ENCODE peak calls at places on chromosomes 5 and 9, in nine cellular contexts. A is stimulated activated naive CD8-positive, alpha-beta T cell treated with anti-CD3 and anti-CD28 coated beads, Interleukin-15, Interleukin-2, amounts not matched to agents 100 U/mL and 50 U/mL, for 24 hours; Q is IMR-90; T is iris pigment epithelial cell; V is naive thymus-derived CD8-positive, alpha-beta T cell; L is PC-3; E is NCI-H1092; W is cardiac fibroblast; G is endothelial cell. U is an unnamed sample.
A peak's percentile ranks its signal among the peaks of the same experiment; 100 is the strongest.

GRCh38 chr9:12777149-12778010 is 2.6 kb downstream of the LURAP1L start:
- DNase-seq in A (no peak), Q (no peak), T (no peak), V (no peak), L (peak; percentile 16), E (no peak), W (peak; percentile 44), G (no peak), U (no peak)

GRCh38 chr5:172758836-172759149 is 12.2 kb downstream of the DUSP1 start:
- DNase-seq in A (no peak), Q (no peak), T (no peak), V (no peak), L (no peak), E (no peak), W (no peak), G (no peak), U (no peak)

GRCh38 chr9:99075246-99075912 is 29.5 kb upstream of the TGFBR1 start:
- DNase-seq in A (no peak), Q (peak; percentile 60), T (peak; percentile 46), V (no peak), L (peak; percentile 63), E (no peak), W (peak; percentile 69), G (no peak), U (no peak)

GRCh38 chr5:44665101-44665701 is 143.5 kb upstream of the MRPS30 start:
- DNase-seq in A (no peak), Q (no peak), T (peak; percentile 11), V (no peak), L (peak; percentile 63), E (no peak), W (no peak), G (no peak), U (no peak)

GRCh38 chr5:176901260-176902101 is 2.3 kb upstream of the HK3 start:
- DNase-seq in A (no peak), Q (peak; percentile 15), T (no peak), V (no peak), L (no peak), E (no peak), W (peak; percentile 8), G (no peak), U (no peak)

GRCh38 chr9:97528529-97529230 is 27.2 kb downstream of the TMOD1 start:
- DNase-seq in A (no peak), Q (no peak), T (no peak), V (no peak), L (peak; percentile 9), E (no peak), W (no peak), G (no peak), U (no peak)

GRCh38 chr5:145918397-145918796 is 18.0 kb upstream of the SH3RF2 start:
- DNase-seq in A (no peak), Q (no peak), T (no peak), V (no peak), L (no peak), E (no peak), W (no peak), G (no peak), U (no peak)

GRCh38 chr9:98958271-98958989 is 14.7 kb downstream of the COL15A1 start:
- DNase-seq in A (no peak), Q (peak; percentile 98), T (peak; percentile 77), V (no peak), L (no peak), E (no peak), W (peak; percentile 84), G (no peak), U (no peak)

GRCh38 chr9:136545065-136545965 is 533 bp downstream of the NOTCH1 start:
- DNase-seq in A (peak; percentile 75), Q (no peak), T (peak; percentile 36), V (peak; percentile 40), L (no peak), E (no peak), W (peak; percentile 25), G (no peak), U (peak; percentile 77)

GRCh38 chr5:16233730-16234129 is 54.1 kb upstream of the MARCHF11 start:
- DNase-seq in A (no peak), Q (no peak), T (no peak), V (no peak), L (no peak), E (no peak), W (no peak), G (no peak), U (no peak)